ENCODE peak calls at places on chromosomes 11 and 22, in four cellular contexts. Y is tibial nerve, H is A549, M is psoas muscle. V is an unnamed sample. For H3K4me1, the result is how much of the 10 kb centered on the place peaks cover.

GRCh38 chr11:67611165-67611564 is 4.4 kb downstream of the NDUFV1 start:
- DNase-seq in Y (no peak), H (no peak), M (peak), V (no peak)

GRCh38 chr11:19714387-19715363 is 2.0 kb downstream of the NAV2 start:
- DNase-seq in Y (peak), H (no peak), M (peak), V (peak)

GRCh38 chr11:62666259-62666926 is 1.3 kb downstream of the CSKMT start:
- DNase-seq in Y (no peak), H (no peak), M (no peak), V (peak)

GRCh38 chr11:28924007-28924406 is 815.8 kb downstream of the METTL15 start:
- DNase-seq in Y (no peak), H (no peak), M (no peak), V (no peak)

GRCh38 chr22:39519681-39520053 is 695 bp upstream of the ATF4 start:
- DNase-seq in Y (peak), H (peak), M (peak), V (no peak)

GRCh38 chr11:75152090-75152489 is 1.2 kb downstream of the SLCO2B1 start:
- DNase-seq in Y (no peak), H (no peak), M (no peak), V (no peak)

GRCh38 chr11:96310236-96310635 is 32.8 kb downstream of the MAML2 start:
- DNase-seq in Y (no peak), H (no peak), M (no peak), V (no peak)

GRCh38 chr11:117949062-117949461 is 19.9 kb upstream of the TMPRSS13 start:
- DNase-seq in Y (no peak), H (no peak), M (no peak), V (no peak)

GRCh38 chr11:57480409-57481137 is 20.2 kb downstream of the RTN4RL2 start:
- DNase-seq in Y (peak), H (peak), M (peak), V (peak)

GRCh38 chr22:48636746-48637145 is 1190.9 kb downstream of the BRD1 start:
- DNase-seq in Y (no peak), H (no peak), M (no peak), V (no peak)

GRCh38 chr11:75896843-75897419 is 81.9 kb downstream of the UVRAG start:
- DNase-seq in Y (no peak), H (peak), M (no peak), V (peak)

GRCh38 chr11:44899959-44900358 is 50.7 kb downstream of the TP53I11 start:
- DNase-seq in Y (no peak), H (peak), M (no peak), V (no peak)

GRCh38 chr11:43419460-43419859 is 60.7 kb downstream of the TTC17 start:
- DNase-seq in Y (no peak), H (peak), M (no peak), V (no peak)

GRCh38 chr11:844693-845644 is 2.3 kb downstream of the TSPAN4 start:
- DNase-seq in Y (peak), H (peak), M (peak), V (no peak)

GRCh38 chr22:46774456-46775363 is 12.3 kb downstream of the TBC1D22A start:
- DNase-seq in Y (no peak), H (no peak), M (no peak), V (no peak)

GRCh38 chr11:10502065-10502680 is 38.8 kb downstream of the RNF141 start:
- DNase-seq in Y (no peak), H (no peak), M (no peak), V (no peak)

GRCh38 chr11:100004541-100004940 is 682.5 kb upstream of the ARHGAP42 start:
- DNase-seq in Y (no peak), H (no peak), M (no peak), V (no peak)

GRCh38 chr22:26707581-26707980 is 50.2 kb downstream of the MIAT start:
- DNase-seq in Y (no peak), H (no peak), M (no peak), V (no peak)

GRCh38 chr22:21816787-21817496 is 50.5 kb downstream of the MAPK1 start:
- DNase-seq in Y (no peak), H (peak), M (no peak), V (no peak)
- H3K4me1 ChIP-seq in Y (half or more), H (under half), M (under half), V (under half)

GRCh38 chr22:22375586-22376351 is 131.2 kb downstream of the VPREB1 start:
- DNase-seq in Y (no peak), H (no peak), M (no peak), V (no peak)
- H3K4me1 ChIP-seq in Y (under half), H (under half), M (under half), V (under half)

GRCh38 chr22:20552913-20553401 is 45.5 kb downstream of the MED15 start:
- DNase-seq in Y (no peak), H (no peak), M (peak), V (no peak)

GRCh38 chr22:20553947-20554741 is 46.7 kb downstream of the MED15 start:
- DNase-seq in Y (no peak), H (no peak), M (peak), V (no peak)

GRCh38 chr22:20551805-20552449 is 44.5 kb downstream of the MED15 start:
- DNase-seq in Y (no peak), H (no peak), M (peak), V (no peak)

GRCh38 chr22:20550851-20551744 is 43.7 kb downstream of the MED15 start:
- DNase-seq in Y (no peak), H (no peak), M (no peak), V (no peak)

DNA sequence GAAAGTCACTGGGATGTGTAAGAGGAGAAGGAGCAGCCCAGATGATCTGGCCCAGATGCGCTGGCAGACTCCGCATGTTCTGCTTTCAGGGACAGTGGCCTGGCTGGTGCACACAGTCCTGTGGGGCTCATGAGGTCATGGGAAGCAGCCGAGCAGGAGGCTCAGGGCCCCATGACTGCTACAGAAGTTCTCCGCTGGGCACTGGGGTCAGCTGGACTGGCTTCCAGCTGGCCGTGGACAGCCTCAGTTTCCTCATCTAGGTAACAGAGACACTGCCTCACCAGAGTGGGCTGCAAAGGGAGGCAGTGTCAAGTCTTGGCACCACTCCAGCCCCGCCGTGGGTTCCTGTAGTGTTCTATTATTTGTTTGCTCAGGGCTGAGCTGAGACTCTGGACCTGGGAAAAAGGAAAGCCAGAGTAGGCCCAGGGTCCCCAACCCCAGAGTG is 45.1 kb downstream of the MED15 start:
- DNase-seq in Y (peak), H (no peak), M (peak), V (no peak)
- H3K4me1 ChIP-seq in Y (half or more), H (under half), M (half or more), V (under half)

DNA sequence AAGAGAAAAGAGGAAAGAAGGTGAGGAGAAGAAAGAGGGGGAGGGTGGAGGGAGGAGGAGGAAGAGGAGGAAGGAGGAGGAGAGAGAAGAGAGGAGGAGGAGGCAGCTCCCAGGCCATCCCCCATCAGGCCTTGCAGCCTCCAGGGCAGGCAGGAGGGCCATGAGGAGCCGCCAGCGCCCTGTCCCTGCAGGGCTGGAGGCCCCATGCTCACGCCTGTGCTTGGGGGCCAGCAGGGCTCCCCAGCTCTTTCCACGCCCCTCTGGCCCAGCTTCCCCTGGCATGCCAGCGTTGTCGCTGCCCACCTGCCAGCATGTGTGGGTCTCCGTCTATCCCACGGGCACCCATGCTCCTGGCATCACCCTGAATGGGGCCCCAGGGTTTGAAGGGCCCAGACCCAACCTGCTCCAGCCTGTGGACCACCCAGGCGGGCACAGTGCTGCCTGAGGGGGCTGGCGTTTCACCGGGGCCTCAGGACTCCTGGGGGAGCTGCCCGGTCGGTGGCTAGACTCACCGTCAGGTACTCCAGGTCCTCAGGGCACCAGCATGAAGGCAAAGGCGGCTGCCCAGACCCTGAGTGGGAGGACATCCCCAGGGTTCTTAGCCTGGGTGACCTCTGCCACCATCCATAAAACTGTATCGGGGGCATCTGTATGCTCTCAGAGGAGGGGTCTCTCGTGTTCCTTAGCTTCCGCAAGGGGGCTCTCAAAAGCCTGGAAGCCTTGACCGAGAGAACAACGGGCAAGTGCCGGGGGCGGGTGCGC is 5.3 kb downstream of the TSPAN32 start:
- DNase-seq in Y (no peak), H (no peak), M (no peak), V (no peak)
- H3K4me1 ChIP-seq in Y (half or more), H (under half), M (under half), V (under half)

GRCh38 chr11:48033918-48034341 is 53.6 kb downstream of the PTPRJ start:
- DNase-seq in Y (no peak), H (no peak), M (no peak), V (no peak)
- H3K4me1 ChIP-seq in Y (half or more), H (half or more), M (under half), V (under half)

GRCh38 chr11:69121621-69122336 is 34.0 kb upstream of the SMIM38 start:
- DNase-seq in Y (no peak), H (peak), M (no peak), V (no peak)
- H3K4me1 ChIP-seq in Y (under half), H (under half), M (under half), V (under half)

DNA sequence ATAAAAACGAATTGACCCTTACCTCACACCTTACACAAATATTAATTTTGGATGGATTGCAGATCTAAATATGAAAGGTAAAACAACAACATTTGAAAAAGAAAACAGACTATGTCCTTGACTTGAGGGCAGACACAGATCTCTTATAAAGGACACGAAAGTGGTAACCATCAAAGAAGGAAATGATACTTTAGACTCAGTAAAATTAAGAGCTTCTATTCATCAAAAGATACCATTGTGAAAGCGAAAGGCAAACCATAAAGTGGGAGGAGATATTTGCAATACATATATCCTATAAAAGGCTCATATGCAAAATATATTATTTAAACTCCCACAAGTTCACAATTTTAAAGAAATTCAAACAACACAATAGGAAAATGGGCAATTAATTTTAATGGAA is 5.0 kb downstream of the HEPACAM start:
- DNase-seq in Y (no peak), H (no peak), M (no peak), V (no peak)
- H3K4me1 ChIP-seq in Y (under half), H (under half), M (under half), V (under half)

GRCh38 chr11:114078423-114078822 is 18.9 kb downstream of the ZBTB16 start:
- DNase-seq in Y (no peak), H (no peak), M (peak), V (no peak)

GRCh38 chr11:114081641-114082414 is 22.3 kb downstream of the ZBTB16 start:
- DNase-seq in Y (no peak), H (no peak), M (peak), V (no peak)

GRCh38 chr11:114080769-114081168 is 21.3 kb downstream of the ZBTB16 start:
- DNase-seq in Y (no peak), H (no peak), M (no peak), V (no peak)

GRCh38 chr11:114079406-114080072 is 20.0 kb downstream of the ZBTB16 start:
- DNase-seq in Y (no peak), H (no peak), M (peak), V (no peak)

DNA sequence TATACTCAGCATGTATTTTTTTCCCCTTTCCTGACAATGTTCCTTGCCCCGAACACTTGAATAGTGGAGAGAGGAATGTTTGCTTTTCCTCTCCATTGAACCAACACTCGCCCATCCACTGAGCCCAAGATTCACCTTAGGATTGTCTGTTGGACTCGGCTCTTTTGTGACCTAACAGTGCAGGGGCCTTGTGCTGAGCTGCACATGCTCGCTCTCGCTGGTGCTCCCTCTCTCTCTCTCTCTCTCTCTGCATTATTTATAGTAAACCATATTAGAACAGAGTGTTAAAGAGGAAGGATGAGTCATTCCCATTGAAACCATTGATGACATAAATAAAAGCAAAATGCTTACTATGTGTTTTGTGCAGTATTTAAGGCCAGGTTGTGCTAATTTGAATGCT is 20.7 kb downstream of the ZBTB16 start:
- DNase-seq in Y (no peak), H (no peak), M (peak), V (no peak)
- H3K4me1 ChIP-seq in Y (half or more), H (under half), M (half or more), V (under half)

GRCh38 chr11:26278354-26278753 is 53.6 kb upstream of the ANO3 start:
- DNase-seq in Y (no peak), H (no peak), M (no peak), V (no peak)
- H3K4me1 ChIP-seq in Y (under half), H (under half), M (under half), V (under half)

V was measured in PC-9.